ENCODE peak calls at places on chromosomes 13 and 19, in four cellular contexts. O is activated gamma-delta T cell treated with Interleukin-2 at 50 U/mL for 16 hours, T is iris pigment epithelial cell, X is cardiac muscle cell. G is an unnamed sample.

GRCh38 chr13:25692156-25692555 is 320.4 kb downstream of the ATP8A2 start:
- DNase-seq in T (no peak), X (no peak), O (no peak), G (no peak)

GRCh38 chr13:39201075-39201630 is 162.9 kb downstream of the NHLRC3 start:
- DNase-seq in O (no peak), X (peak), T (no peak), G (no peak)

GRCh38 chr13:65555973-65556372 is 1674.2 kb downstream of the PCDH9 start:
- DNase-seq in X (no peak), O (no peak), T (no peak), G (no peak)

GRCh38 chr13:89457977-89458376 is 1786.8 kb downstream of the SLITRK5 start:
- DNase-seq in O (no peak), T (peak), X (peak), G (no peak)

GRCh38 chr19:19348266-19348665 is 27.6 kb downstream of the MAU2 start:
- DNase-seq in O (no peak), X (no peak), T (peak), G (no peak)

GRCh38 chr19:18859676-18860301 is 28.0 kb downstream of the UPF1 start:
- DNase-seq in X (peak), T (no peak), O (no peak), G (no peak)

GRCh38 chr19:2273356-2274184 is 8.4 kb downstream of the PEAK3 start:
- DNase-seq in X (peak), T (peak), O (peak), G (no peak)

GRCh38 chr19:52188822-52189744 is 769 bp upstream of the PPP2R1A start:
- DNase-seq in X (no peak), O (no peak), T (no peak), G (no peak)

GRCh38 chr19:55812449-55812848 is 19.4 kb downstream of the NLRP11 start:
- DNase-seq in X (no peak), T (no peak), O (no peak), G (no peak)

GRCh38 chr13:23609414-23610186 is 39.4 kb downstream of the TNFRSF19 start:
- DNase-seq in O (no peak), T (peak), X (peak), G (no peak)

GRCh38 chr19:39704181-39705044 is at the start of gene LGALS14:
- DNase-seq in X (no peak), T (no peak), O (no peak), G (no peak)

GRCh38 chr19:48738557-48739399 is 1.6 kb downstream of the RASIP1 start:
- DNase-seq in X (peak), O (peak), T (peak), G (no peak)

GRCh38 chr13:112062619-112063308 is 4.2 kb upstream of the SOX1 start:
- DNase-seq in T (no peak), X (no peak), O (no peak), G (no peak)

GRCh38 chr13:106416645-106417044 is 118.8 kb downstream of the EFNB2 start:
- DNase-seq in X (no peak), O (no peak), T (no peak), G (no peak)

GRCh38 chr19:46489445-46490272 is 6.0 kb downstream of the PNMA8B start:
- DNase-seq in T (peak), O (no peak), X (peak), G (no peak)

GRCh38 chr13:97369269-97369893 is 64.6 kb upstream of the RAP2A start:
- DNase-seq in O (no peak), X (no peak), T (peak), G (no peak)

GRCh38 chr13:48486362-48486761 is 46.5 kb downstream of the RCBTB2 start:
- DNase-seq in X (no peak), T (no peak), O (no peak), G (no peak)

GRCh38 chr13:47216176-47216822 is 319.4 kb upstream of the HTR2A start:
- DNase-seq in O (no peak), X (no peak), T (peak), G (no peak)

GRCh38 chr13:25971077-25971476 is 80.7 kb downstream of the SHISA2 start:
- DNase-seq in T (no peak), O (no peak), X (no peak), G (no peak)

GRCh38 chr13:58056411-58056810 is 424.9 kb downstream of the PCDH17 start:
- DNase-seq in T (no peak), O (no peak), X (no peak), G (no peak)

GRCh38 chr19:44573183-44573582 is 40.2 kb upstream of the IGSF23 start:
- DNase-seq in O (no peak), X (no peak), T (no peak), G (no peak)

GRCh38 chr19:7923295-7924191 is 2.4 kb downstream of the CTXN1 start:
- DNase-seq in T (no peak), O (no peak), X (no peak), G (no peak)

GRCh38 chr13:30551194-30551593 is 66.5 kb upstream of the USPL1 start:
- DNase-seq in X (peak), O (no peak), T (peak), G (peak)

GRCh38 chr19:32339988-32340874 is 5.2 kb upstream of the ZNF507 start:
- DNase-seq in T (peak), X (peak), O (peak), G (peak)